ENCODE peak calls at places on chromosome 2, in nine cellular contexts. One of them, this sample, is unnamed.
A peak's percentile ranks its signal among the peaks of the same experiment; 100 is the strongest.

GRCh38 chr2:134233733-134234135 is 20.1 kb upstream of the MGAT5 start:
- DNase-seq in AG04450: no peak
- DNase-seq in pancreas: no peak
- DNase-seq in A549: no peak
- DNase-seq in vagina: no peak
- DNase-seq in IMR-90: no peak
- DNase-seq in HCT116: no peak
- DNase-seq in epithelial cell of esophagus: no peak
- DNase-seq in left ventricle myocardium inferior: no peak
- DNase-seq in this sample: no peak

GRCh38 chr2:189613077-189613636 is 32.6 kb upstream of the SLC40A1 start:
- DNase-seq in AG04450: peak; percentile 87
- DNase-seq in pancreas: no peak
- DNase-seq in A549: peak; percentile 91
- DNase-seq in vagina: no peak
- DNase-seq in IMR-90: peak; percentile 98
- DNase-seq in HCT116: no peak
- DNase-seq in epithelial cell of esophagus: peak; percentile 89
- DNase-seq in left ventricle myocardium inferior: no peak
- DNase-seq in this sample: no peak

GRCh38 chr2:84649058-84649457 is 132.8 kb downstream of the DNAH6 start:
- DNase-seq in AG04450: no peak
- DNase-seq in pancreas: no peak
- DNase-seq in A549: no peak
- DNase-seq in vagina: no peak
- DNase-seq in IMR-90: no peak
- DNase-seq in HCT116: no peak
- DNase-seq in epithelial cell of esophagus: no peak
- DNase-seq in left ventricle myocardium inferior: no peak
- DNase-seq in this sample: no peak

GRCh38 chr2:237629739-237630138 is 2.4 kb downstream of the LRRFIP1 start:
- DNase-seq in AG04450: no peak
- DNase-seq in pancreas: no peak
- DNase-seq in A549: no peak
- DNase-seq in vagina: no peak
- DNase-seq in IMR-90: peak; percentile 73
- DNase-seq in HCT116: no peak
- DNase-seq in epithelial cell of esophagus: peak; percentile 54
- DNase-seq in left ventricle myocardium inferior: no peak
- DNase-seq in this sample: no peak

GRCh38 chr2:74146929-74147728 is 583 bp downstream of the BOLA3 start:
- DNase-seq in AG04450: no peak
- DNase-seq in pancreas: no peak
- DNase-seq in A549: no peak
- DNase-seq in vagina: no peak
- DNase-seq in IMR-90: peak; percentile 34
- DNase-seq in HCT116: no peak
- DNase-seq in epithelial cell of esophagus: peak; percentile 37
- DNase-seq in left ventricle myocardium inferior: no peak
- DNase-seq in this sample: no peak

GRCh38 chr2:234044157-234044556 is 6.3 kb upstream of the SPP2 start:
- DNase-seq in AG04450: peak; percentile 72
- DNase-seq in pancreas: no peak
- DNase-seq in A549: peak; percentile 66
- DNase-seq in vagina: no peak
- DNase-seq in IMR-90: peak; percentile 92
- DNase-seq in HCT116: peak; percentile 18
- DNase-seq in epithelial cell of esophagus: peak; percentile 63
- DNase-seq in left ventricle myocardium inferior: no peak
- DNase-seq in this sample: peak; percentile 89

GRCh38 chr2:168348076-168348475 is 100.7 kb upstream of the STK39 start:
- DNase-seq in AG04450: peak; percentile 8
- DNase-seq in pancreas: no peak
- DNase-seq in A549: peak; percentile 49
- DNase-seq in vagina: no peak
- DNase-seq in IMR-90: peak; percentile 24
- DNase-seq in HCT116: peak; percentile 57
- DNase-seq in epithelial cell of esophagus: peak; percentile 37
- DNase-seq in left ventricle myocardium inferior: no peak
- DNase-seq in this sample: no peak

GRCh38 chr2:240884745-240885144 is 11.2 kb downstream of the MAB21L4 start:
- DNase-seq in AG04450: no peak
- DNase-seq in pancreas: no peak
- DNase-seq in A549: no peak
- DNase-seq in vagina: no peak
- DNase-seq in IMR-90: no peak
- DNase-seq in HCT116: no peak
- DNase-seq in epithelial cell of esophagus: no peak
- DNase-seq in left ventricle myocardium inferior: no peak
- DNase-seq in this sample: no peak

GRCh38 chr2:104856086-104856972 is 2.4 kb downstream of the POU3F3 start:
- DNase-seq in AG04450: no peak
- DNase-seq in pancreas: peak; percentile 70
- DNase-seq in A549: peak; percentile 33
- DNase-seq in vagina: no peak
- DNase-seq in IMR-90: no peak
- DNase-seq in HCT116: no peak
- DNase-seq in epithelial cell of esophagus: peak; percentile 4
- DNase-seq in left ventricle myocardium inferior: no peak
- DNase-seq in this sample: no peak

GRCh38 chr2:96140941-96141623 is 2.8 kb upstream of the ASTL start:
- DNase-seq in AG04450: no peak
- DNase-seq in pancreas: peak; percentile 39
- DNase-seq in A549: no peak
- DNase-seq in vagina: no peak
- DNase-seq in IMR-90: no peak
- DNase-seq in HCT116: no peak
- DNase-seq in epithelial cell of esophagus: no peak
- DNase-seq in left ventricle myocardium inferior: no peak
- DNase-seq in this sample: no peak

GRCh38 chr2:54979645-54980044 is 70.6 kb downstream of the RTN4 start:
- DNase-seq in AG04450: no peak
- DNase-seq in pancreas: no peak
- DNase-seq in A549: no peak
- DNase-seq in vagina: no peak
- DNase-seq in IMR-90: no peak
- DNase-seq in HCT116: no peak
- DNase-seq in epithelial cell of esophagus: peak; percentile 85
- DNase-seq in left ventricle myocardium inferior: no peak
- DNase-seq in this sample: no peak

GRCh38 chr2:129764376-129765325 is 214.8 kb upstream of the RAB6C start:
- DNase-seq in AG04450: no peak
- DNase-seq in pancreas: no peak
- DNase-seq in A549: no peak
- DNase-seq in vagina: no peak
- DNase-seq in IMR-90: no peak
- DNase-seq in HCT116: peak; percentile 8
- DNase-seq in epithelial cell of esophagus: no peak
- DNase-seq in left ventricle myocardium inferior: no peak
- DNase-seq in this sample: no peak

GRCh38 chr2:44170337-44170736 is 1.7 kb downstream of the PPM1B start:
- DNase-seq in AG04450: no peak
- DNase-seq in pancreas: no peak
- DNase-seq in A549: no peak
- DNase-seq in vagina: no peak
- DNase-seq in IMR-90: peak; percentile 26
- DNase-seq in HCT116: no peak
- DNase-seq in epithelial cell of esophagus: peak; percentile 25
- DNase-seq in left ventricle myocardium inferior: no peak
- DNase-seq in this sample: no peak

GRCh38 chr2:85538507-85539360 is at the start of gene MAT2A:
- DNase-seq in AG04450: peak; percentile 80
- DNase-seq in pancreas: peak; percentile 97
- DNase-seq in A549: peak; percentile 97
- DNase-seq in vagina: peak; percentile 94
- DNase-seq in IMR-90: peak; percentile 90
- DNase-seq in HCT116: peak; percentile 89
- DNase-seq in epithelial cell of esophagus: peak; percentile 75
- DNase-seq in left ventricle myocardium inferior: peak; percentile 94
- DNase-seq in this sample: peak; percentile 81

GRCh38 chr2:15943914-15944313 is 3.6 kb downstream of the MYCN start:
- DNase-seq in AG04450: no peak
- DNase-seq in pancreas: no peak
- DNase-seq in A549: peak; percentile 10
- DNase-seq in vagina: no peak
- DNase-seq in IMR-90: no peak
- DNase-seq in HCT116: no peak
- DNase-seq in epithelial cell of esophagus: no peak
- DNase-seq in left ventricle myocardium inferior: no peak
- DNase-seq in this sample: no peak

GRCh38 chr2:15944325-15945017 is 4.1 kb downstream of the MYCN start:
- DNase-seq in AG04450: no peak
- DNase-seq in pancreas: no peak
- DNase-seq in A549: no peak
- DNase-seq in vagina: no peak
- DNase-seq in IMR-90: no peak
- DNase-seq in HCT116: no peak
- DNase-seq in epithelial cell of esophagus: no peak
- DNase-seq in left ventricle myocardium inferior: no peak
- DNase-seq in this sample: no peak

GRCh38 chr2:15941970-15942710 is 1.8 kb downstream of the MYCN start:
- DNase-seq in AG04450: no peak
- DNase-seq in pancreas: peak; percentile 75
- DNase-seq in A549: no peak
- DNase-seq in vagina: no peak
- DNase-seq in IMR-90: no peak
- DNase-seq in HCT116: no peak
- DNase-seq in epithelial cell of esophagus: peak; percentile 8
- DNase-seq in left ventricle myocardium inferior: no peak
- DNase-seq in this sample: no peak

GRCh38 chr2:15942711-15943345 is 2.5 kb downstream of the MYCN start:
- DNase-seq in AG04450: no peak
- DNase-seq in pancreas: no peak
- DNase-seq in A549: no peak
- DNase-seq in vagina: no peak
- DNase-seq in IMR-90: no peak
- DNase-seq in HCT116: no peak
- DNase-seq in epithelial cell of esophagus: no peak
- DNase-seq in left ventricle myocardium inferior: no peak
- DNase-seq in this sample: no peak

DNA sequence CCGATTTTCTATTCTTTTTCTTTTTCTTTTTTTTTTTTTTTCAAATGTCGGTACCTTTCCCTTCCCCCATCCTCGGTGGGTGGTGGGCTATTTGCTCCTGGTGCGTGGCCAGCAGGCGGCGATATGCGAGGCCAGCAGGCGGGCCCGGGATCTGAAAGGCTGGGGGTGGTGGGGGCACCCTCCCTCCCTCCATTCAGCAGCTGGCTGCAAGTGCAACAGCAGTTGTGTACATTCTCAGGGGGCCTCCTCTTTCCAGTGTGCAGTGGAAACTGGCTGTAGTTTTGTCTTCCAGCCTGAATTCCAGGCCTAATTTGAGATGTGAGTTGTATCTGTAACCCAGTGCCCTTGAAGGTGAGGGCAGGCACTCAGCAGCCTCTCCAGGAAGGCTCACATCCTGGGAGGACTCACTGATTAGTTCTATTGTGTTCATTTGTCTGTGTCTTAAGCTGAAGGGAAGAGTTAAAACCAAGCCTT is 3.1 kb downstream of the MYCN start:
- DNase-seq in AG04450: no peak
- DNase-seq in pancreas: no peak
- DNase-seq in A549: no peak
- DNase-seq in vagina: no peak
- DNase-seq in IMR-90: no peak
- DNase-seq in HCT116: no peak
- DNase-seq in epithelial cell of esophagus: no peak
- DNase-seq in left ventricle myocardium inferior: peak; percentile 38
- DNase-seq in this sample: no peak
- H3K4me3 ChIP-seq in AG04450: no peak overlapping the region
- H3K4me3 ChIP-seq in pancreas: no peak overlapping the region
- H3K4me3 ChIP-seq in A549: no peak overlapping the region
- H3K4me3 ChIP-seq in vagina: peak overlapping the region; percentile 48
- H3K4me3 ChIP-seq in IMR-90: no peak overlapping the region
- H3K4me3 ChIP-seq in HCT116: no peak overlapping the region
- H3K4me3 ChIP-seq in epithelial cell of esophagus: no peak overlapping the region
- H3K4me3 ChIP-seq in left ventricle myocardium inferior: peak overlapping the region; percentile 73
- H3K4me3 ChIP-seq in this sample: no peak overlapping the region

GRCh38 chr2:46445561-46445960 is 33.8 kb upstream of the TMEM247 start:
- DNase-seq in AG04450: no peak
- DNase-seq in pancreas: no peak
- DNase-seq in A549: no peak
- DNase-seq in vagina: no peak
- DNase-seq in IMR-90: no peak
- DNase-seq in HCT116: no peak
- DNase-seq in epithelial cell of esophagus: no peak
- DNase-seq in left ventricle myocardium inferior: no peak
- DNase-seq in this sample: no peak
- TF ChIP-seq CTCF in AG04450: no peak
- TF ChIP-seq CTCF in pancreas: no peak
- TF ChIP-seq CTCF in A549: no peak
- TF ChIP-seq CTCF in vagina: no peak
- TF ChIP-seq CTCF in IMR-90: no peak
- TF ChIP-seq CTCF in HCT116: no peak
- TF ChIP-seq CTCF in epithelial cell of esophagus: no peak
- TF ChIP-seq CTCF in left ventricle myocardium inferior: no peak
- TF ChIP-seq CTCF in this sample: no peak

DNA sequence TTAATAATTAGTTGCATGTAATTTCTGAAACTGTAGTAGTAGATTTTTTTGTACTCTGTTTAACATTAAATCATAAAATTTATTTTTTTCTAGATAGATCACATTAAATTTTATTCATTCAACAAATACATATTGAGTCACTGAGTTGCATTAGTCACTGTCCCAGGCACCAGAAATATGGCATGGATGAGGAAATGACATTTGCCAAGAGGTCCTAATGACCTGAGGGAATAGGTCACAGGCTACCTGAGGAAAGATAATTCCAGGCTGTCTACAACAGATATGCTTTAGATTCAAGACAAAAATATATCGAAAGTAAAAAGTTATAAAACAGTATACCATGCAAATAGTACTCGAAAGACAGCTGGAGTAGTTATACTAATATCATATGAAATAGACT is 852.4 kb upstream of the ACVR2A start:
- DNase-seq in AG04450: no peak
- DNase-seq in pancreas: no peak
- DNase-seq in A549: no peak
- DNase-seq in vagina: no peak
- DNase-seq in IMR-90: no peak
- DNase-seq in HCT116: no peak
- DNase-seq in epithelial cell of esophagus: peak; percentile 48
- DNase-seq in left ventricle myocardium inferior: no peak
- DNase-seq in this sample: no peak
- H3K4me3 ChIP-seq in AG04450: no peak overlapping the region
- H3K4me3 ChIP-seq in pancreas: no peak overlapping the region
- H3K4me3 ChIP-seq in A549: no peak overlapping the region
- H3K4me3 ChIP-seq in vagina: no peak overlapping the region
- H3K4me3 ChIP-seq in IMR-90: no peak overlapping the region
- H3K4me3 ChIP-seq in HCT116: no peak overlapping the region
- H3K4me3 ChIP-seq in epithelial cell of esophagus: no peak overlapping the region
- H3K4me3 ChIP-seq in left ventricle myocardium inferior: no peak overlapping the region
- H3K4me3 ChIP-seq in this sample: no peak overlapping the region

DNA sequence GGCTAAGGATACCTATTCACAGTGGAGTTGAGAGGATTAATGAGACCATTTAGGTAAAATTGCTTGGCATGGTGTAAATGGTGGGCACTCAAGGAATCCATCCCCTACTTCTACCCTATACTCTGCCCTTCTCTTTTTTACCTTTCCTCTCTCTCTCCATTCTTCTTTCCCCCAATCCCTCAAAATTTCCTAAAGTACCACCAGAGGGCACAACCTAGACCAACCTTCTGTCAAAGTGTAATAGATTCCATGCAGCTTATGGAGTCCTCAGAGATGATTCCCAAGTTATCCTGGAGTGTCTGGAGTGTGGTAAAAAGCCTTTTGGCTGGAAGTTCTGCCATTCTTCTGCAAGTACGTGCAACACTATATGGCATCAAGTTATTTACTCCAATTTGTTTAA is 33.0 kb upstream of the CCDC195 start:
- DNase-seq in AG04450: no peak
- DNase-seq in pancreas: no peak
- DNase-seq in A549: peak; percentile 13
- DNase-seq in vagina: no peak
- DNase-seq in IMR-90: no peak
- DNase-seq in HCT116: no peak
- DNase-seq in epithelial cell of esophagus: peak; percentile 24
- DNase-seq in left ventricle myocardium inferior: no peak
- DNase-seq in this sample: no peak
- TF ChIP-seq CTCF in AG04450: peak; percentile 20
- TF ChIP-seq CTCF in pancreas: no peak
- TF ChIP-seq CTCF in A549: peak; percentile 13
- TF ChIP-seq CTCF in vagina: no peak
- TF ChIP-seq CTCF in IMR-90: no peak
- TF ChIP-seq CTCF in HCT116: peak; percentile 50
- TF ChIP-seq CTCF in epithelial cell of esophagus: peak; percentile 31
- TF ChIP-seq CTCF in left ventricle myocardium inferior: no peak
- TF ChIP-seq CTCF in this sample: peak; percentile 28